ENCODE peak calls at places on chromosome 20, in four cellular contexts. M, B, T and O are unnamed samples.

GRCh38 chr20:52209154-52209571 is 17.6 kb upstream of the ZFP64 start:
- DNase-seq in T (no peak), B (no peak), M (no peak), O (no peak)

GRCh38 chr20:7841291-7841966 is 98.8 kb downstream of the HAO1 start:
- DNase-seq in B (no peak), M (no peak), T (no peak), O (no peak)

GRCh38 chr20:50794846-50795634 is at the start of gene BCAS4:
- DNase-seq in T (peak), M (peak), B (peak), O (peak)

GRCh38 chr20:64157878-64158277 is 6.4 kb upstream of the MYT1 start:
- DNase-seq in T (no peak), B (no peak), M (no peak), O (no peak)

GRCh38 chr20:59813948-59814834 is 119.2 kb downstream of the SYCP2 start:
- DNase-seq in B (no peak), M (no peak), T (no peak), O (no peak)

GRCh38 chr20:32465092-32465900 is 107.2 kb downstream of the ASXL1 start:
- DNase-seq in T (no peak), B (no peak), M (no peak), O (no peak)

GRCh38 chr20:52859156-52859887 is 112.8 kb upstream of the TSHZ2 start:
- DNase-seq in M (no peak), T (no peak), B (no peak), O (no peak)

GRCh38 chr20:3068986-3069900 is 2.2 kb upstream of the OXT start:
- DNase-seq in M (no peak), B (no peak), T (no peak), O (no peak)

GRCh38 chr20:9068232-9068781 is 580 bp upstream of the PLCB4 start:
- DNase-seq in B (no peak), M (no peak), T (no peak), O (no peak)

GRCh38 chr20:15895126-15895525 is 678.1 kb downstream of the KIF16B start:
- DNase-seq in B (no peak), T (no peak), M (no peak), O (no peak)

GRCh38 chr20:44566018-44566417 is 16.4 kb upstream of the PKIG start:
- DNase-seq in T (no peak), B (no peak), M (no peak), O (no peak)

GRCh38 chr20:60214901-60215522 is 256.8 kb downstream of the CDH26 start:
- DNase-seq in T (no peak), M (no peak), B (no peak), O (no peak)

GRCh38 chr20:39670987-39671386 is 708.8 kb downstream of the DHX35 start:
- DNase-seq in B (no peak), M (no peak), T (no peak), O (peak)

GRCh38 chr20:33392016-33392415 is 9.3 kb downstream of the CDK5RAP1 start:
- DNase-seq in B (no peak), T (no peak), M (no peak), O (no peak)

GRCh38 chr20:43658068-43658722 is 8.7 kb upstream of the MYBL2 start:
- DNase-seq in T (no peak), B (peak), M (no peak), O (peak)

GRCh38 chr20:35604444-35604750 is 11.2 kb upstream of the SPAG4 start:
- DNase-seq in B (peak), T (no peak), M (no peak), O (no peak)

GRCh38 chr20:53954734-53955658 is 115.4 kb downstream of the BCAS1 start:
- DNase-seq in T (no peak), B (no peak), M (no peak), O (no peak)

GRCh38 chr20:10558635-10559187 is 115.1 kb downstream of the JAG1 start:
- DNase-seq in T (no peak), M (no peak), B (no peak), O (no peak)

GRCh38 chr20:42191140-42191860 is 573.1 kb upstream of the CHD6 start:
- DNase-seq in T (peak), M (no peak), B (no peak), O (no peak)

GRCh38 chr20:4476903-4477302 is 244.8 kb upstream of the PRND start:
- DNase-seq in B (no peak), T (no peak), M (no peak), O (no peak)

GRCh38 chr20:52379723-52380336 is 188.3 kb upstream of the ZFP64 start:
- DNase-seq in B (peak), M (no peak), T (peak), O (no peak)

GRCh38 chr20:18005170-18005989 is 36.6 kb downstream of the MGME1 start:
- DNase-seq in M (no peak), B (no peak), T (no peak), O (peak)